ENCODE peak calls at places on chromosome 20, in ten cellular contexts. Y is mucosa of descending colon, J is ascending aorta, D is endothelial cell, Z is lower leg skin, G is AG04450, O is ovary, X is cardiac fibroblast, I is MCF 10A, F is type B pancreatic cell. U is an unnamed sample.

GRCh38 chr20:4300401-4300800 is 285.0 kb upstream of the RNF24 start:
- DNase-seq in D (no peak), F (no peak), I (no peak), G (no peak), Z (no peak), Y (no peak), O (no peak), X (no peak), J (no peak), U (peak)

GRCh38 chr20:35871311-35871771 is 83.0 kb downstream of the SCAND1 start:
- DNase-seq in X (peak), I (peak), Y (no peak), J (no peak), O (peak), Z (no peak), G (no peak), D (no peak), F (no peak), U (peak)

GRCh38 chr20:38159949-38160756 is 4.9 kb downstream of the TGM2 start:
- DNase-seq in Y (no peak), I (no peak), X (no peak), J (no peak), Z (no peak), O (no peak), F (no peak), D (no peak), G (no peak), U (no peak)

GRCh38 chr20:47545499-47545898 is 43.8 kb downstream of the NCOA3 start:
- DNase-seq in O (no peak), G (no peak), Z (no peak), X (no peak), I (no peak), D (no peak), F (no peak), J (no peak), Y (no peak), U (no peak)

GRCh38 chr20:47274449-47275108 is 81.9 kb downstream of the ZMYND8 start:
- DNase-seq in X (peak), G (peak), I (peak), O (no peak), J (no peak), Y (no peak), Z (peak), D (no peak), F (no peak), U (no peak)

GRCh38 chr20:16528078-16528477 is 45.2 kb downstream of the KIF16B start:
- DNase-seq in I (peak), F (no peak), J (no peak), Y (peak), Z (peak), O (peak), G (peak), X (peak), D (no peak), U (no peak)

GRCh38 chr20:60349418-60349817 is 391.2 kb downstream of the CDH26 start:
- DNase-seq in D (no peak), I (no peak), F (no peak), X (no peak), Z (no peak), G (no peak), Y (no peak), O (no peak), J (no peak), U (no peak)

GRCh38 chr20:63215101-63216040 is 560 bp downstream of the YTHDF1 start:
- DNase-seq in Y (peak), G (no peak), O (peak), J (no peak), Z (no peak), D (peak), I (peak), F (no peak), X (peak), U (no peak)

GRCh38 chr20:21179796-21180195 is 53.9 kb downstream of the KIZ start:
- DNase-seq in G (no peak), F (no peak), J (no peak), D (no peak), X (peak), O (no peak), Y (no peak), Z (no peak), I (peak), U (no peak)

GRCh38 chr20:58131111-58131510 is 97.3 kb downstream of the ANKRD60 start:
- DNase-seq in X (peak), Y (no peak), J (no peak), O (peak), D (peak), I (no peak), Z (peak), F (no peak), G (no peak), U (peak)

GRCh38 chr20:32440069-32440757 is 82.1 kb downstream of the ASXL1 start:
- DNase-seq in Y (no peak), D (no peak), O (no peak), G (no peak), X (no peak), Z (peak), I (no peak), J (no peak), F (peak), U (peak)

GRCh38 chr20:259991-260390 is 2.5 kb downstream of the DEFB132 start:
- DNase-seq in Y (no peak), J (no peak), O (no peak), G (no peak), Z (no peak), F (no peak), X (no peak), I (peak), D (no peak), U (no peak)

GRCh38 chr20:34364013-34364382 is 925 bp downstream of the ITCH start:
- DNase-seq in X (peak), O (no peak), F (no peak), I (peak), Y (no peak), Z (peak), J (no peak), D (no peak), G (no peak), U (no peak)

GRCh38 chr20:58835231-58835630 is 15.5 kb downstream of the GNAS-AS1 start:
- DNase-seq in Z (no peak), O (no peak), Y (no peak), G (no peak), X (no peak), I (no peak), J (no peak), F (no peak), D (no peak), U (no peak)

DNA sequence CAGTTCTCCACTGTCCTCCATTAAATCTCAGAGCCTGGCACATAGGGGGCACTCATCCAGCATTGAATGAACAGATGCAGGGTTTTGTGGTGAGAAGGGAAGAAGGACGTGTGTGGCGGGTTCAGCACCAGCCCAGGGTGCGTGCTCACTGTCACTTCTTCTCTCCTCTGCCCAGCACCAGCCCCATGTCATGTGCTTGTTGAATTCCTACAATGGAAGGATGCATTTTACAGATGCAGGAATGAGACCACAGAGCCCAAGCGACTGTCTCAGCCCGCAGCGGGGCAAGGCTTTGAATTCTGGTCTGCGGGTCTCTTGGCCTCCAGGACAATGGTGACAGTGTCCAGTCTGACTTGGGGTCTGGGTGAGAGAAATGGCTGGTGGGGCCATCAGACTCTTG is 150.0 kb downstream of the CEBPB start:
- DNase-seq in O (peak), Y (no peak), Z (no peak), I (no peak), J (no peak), F (no peak), D (no peak), G (no peak), X (no peak), U (no peak)
- TF ChIP-seq CTCF in O (no peak), Y (no peak), Z (no peak), I (no peak), J (no peak), F (no peak), D (no peak), G (no peak), X (no peak), U (no peak)

GRCh38 chr20:43658723-43659419 is 8.0 kb upstream of the MYBL2 start:
- DNase-seq in J (no peak), G (no peak), Z (no peak), F (no peak), X (no peak), Y (no peak), D (no peak), I (no peak), O (no peak), U (no peak)
- TF ChIP-seq CTCF in J (no peak), G (no peak), Z (no peak), F (peak), X (no peak), Y (no peak), D (no peak), I (no peak), O (no peak), U (peak)

GRCh38 chr20:7159903-7160302 is 392.4 kb downstream of the BMP2 start:
- DNase-seq in O (no peak), F (no peak), G (no peak), D (no peak), I (peak), X (peak), Z (no peak), Y (no peak), J (no peak), U (no peak)

GRCh38 chr20:7155794-7156193 is 388.3 kb downstream of the BMP2 start:
- DNase-seq in X (peak), I (no peak), G (no peak), Z (no peak), J (no peak), O (no peak), D (no peak), Y (no peak), F (no peak), U (no peak)

DNA sequence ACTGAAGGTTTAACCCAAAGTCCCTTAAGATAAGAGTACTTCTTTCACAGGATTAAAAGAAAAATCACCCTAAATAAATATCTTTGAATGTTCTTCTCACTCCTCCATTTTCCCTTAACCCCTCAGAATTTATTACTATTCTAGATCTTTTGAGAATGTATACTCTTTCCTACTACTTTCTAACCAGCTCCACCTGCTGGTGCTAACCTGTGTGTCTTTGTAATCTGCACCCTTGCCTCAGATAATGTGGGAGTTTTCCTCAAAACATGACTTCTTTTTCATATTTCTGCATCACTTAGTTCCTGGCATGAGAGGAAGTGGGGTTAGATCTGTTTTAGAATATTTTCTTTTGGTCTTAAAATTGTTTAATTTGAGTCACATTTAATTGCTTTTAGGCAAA is 394.2 kb downstream of the BMP2 start:
- DNase-seq in G (no peak), J (no peak), X (peak), F (no peak), Y (no peak), Z (no peak), I (peak), D (peak), O (no peak), U (no peak)
- TF ChIP-seq CTCF in G (no peak), J (no peak), X (peak), F (peak), Y (no peak), Z (no peak), I (peak), D (peak), O (no peak), U (peak)

GRCh38 chr20:42067174-42067573 is 449.0 kb upstream of the CHD6 start:
- DNase-seq in G (no peak), Y (no peak), F (no peak), X (no peak), I (no peak), D (no peak), O (no peak), Z (no peak), J (no peak), U (no peak)
- TF ChIP-seq CTCF in G (no peak), Y (no peak), F (no peak), X (no peak), I (no peak), D (no peak), O (no peak), Z (no peak), J (no peak), U (no peak)

GRCh38 chr20:22977047-22977785 is 57.9 kb upstream of the SSTR4 start:
- DNase-seq in D (no peak), I (no peak), Z (peak), Y (no peak), O (no peak), G (no peak), F (no peak), J (no peak), X (no peak), U (no peak)

GRCh38 chr20:22974354-22974753 is 60.8 kb upstream of the SSTR4 start:
- DNase-seq in J (no peak), D (peak), O (no peak), F (no peak), G (no peak), Z (no peak), I (peak), X (peak), Y (no peak), U (no peak)
- TF ChIP-seq CTCF in J (no peak), D (peak), O (no peak), F (peak), G (peak), Z (no peak), I (peak), X (peak), Y (no peak), U (peak)

GRCh38 chr20:39829255-39829654 is 859.8 kb downstream of the MAFB start:
- DNase-seq in O (no peak), G (no peak), I (no peak), D (peak), X (peak), Z (no peak), F (no peak), J (no peak), Y (no peak), U (no peak)
- TF ChIP-seq CTCF in O (no peak), G (peak), I (no peak), D (peak), X (peak), Z (no peak), F (peak), J (no peak), Y (no peak), U (peak)

GRCh38 chr20:45445805-45446562 is 23.6 kb upstream of the WFDC2 start:
- DNase-seq in Z (no peak), X (peak), Y (peak), J (no peak), O (no peak), I (peak), F (no peak), G (no peak), D (peak), U (no peak)
- TF ChIP-seq CTCF in Z (no peak), X (peak), Y (peak), J (no peak), O (no peak), I (peak), F (peak), G (peak), D (peak), U (peak)

DNA sequence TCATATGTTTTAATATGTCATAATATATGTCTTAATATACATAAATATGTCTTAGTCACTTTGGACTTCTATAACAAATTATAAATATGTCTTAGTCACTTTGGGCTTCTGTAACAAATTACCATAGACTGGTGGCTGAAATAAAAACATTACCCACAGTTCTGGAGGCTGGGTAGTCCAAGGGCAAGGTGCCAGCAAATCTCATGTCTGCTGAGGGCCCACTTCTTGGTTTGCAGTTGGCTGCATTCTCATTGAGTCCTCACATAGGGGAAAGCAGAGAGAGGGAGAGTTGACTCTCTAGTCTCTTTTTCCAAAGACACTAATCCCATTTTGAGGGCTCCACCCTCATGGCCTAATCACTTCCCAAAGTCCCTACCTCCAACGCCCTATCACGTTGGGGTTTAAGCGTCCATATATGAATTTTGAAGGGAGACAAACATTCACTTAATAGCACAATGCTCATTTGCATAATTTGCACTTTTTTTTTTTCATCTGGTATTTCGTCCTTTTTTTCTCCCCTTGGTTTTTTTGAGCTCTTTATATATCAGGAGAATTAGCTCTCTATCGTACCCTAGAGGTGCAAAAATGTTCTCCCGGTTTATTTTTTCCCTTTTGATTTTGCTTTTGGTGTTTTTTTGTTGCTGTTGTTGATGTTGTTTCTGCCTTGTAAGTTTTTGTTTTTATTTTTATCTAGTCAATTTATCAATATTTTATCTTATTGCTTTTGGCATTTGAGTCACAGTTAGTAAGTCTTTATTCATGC is 266.4 kb downstream of the PLCB1 start:
- DNase-seq in Y (no peak), F (no peak), O (no peak), X (no peak), D (no peak), I (no peak), Z (no peak), G (no peak), J (no peak), U (no peak)
- TF ChIP-seq CTCF in Y (no peak), F (peak), O (no peak), X (peak), D (no peak), I (no peak), Z (no peak), G (no peak), J (no peak), U (no peak)

U was measured in osteocyte.